ENCODE peak calls at places on chromosomes 3 and 15, in ten cellular contexts. O is lower lobe of right lung, N is heart right ventricle, V is AG04450, J is A549, L is AG04449, D is colonic mucosa, P is NB4, S is uterus, K is cardiac muscle cell. Q is an unnamed sample.

GRCh38 chr3:190385835-190386688 is 1.9 kb upstream of the CLDN16 start:
- DNase-seq in O (no peak), N (no peak), V (peak), J (peak), L (peak), D (no peak), P (peak), S (no peak), K (no peak), Q (peak)

GRCh38 chr3:127226946-127227842 is 34.3 kb downstream of the PRR23E start:
- DNase-seq in O (no peak), N (no peak), V (no peak), J (no peak), L (no peak), D (no peak), P (peak), S (no peak), K (no peak), Q (no peak)

GRCh38 chr3:20012164-20012563 is at the start of gene PP2D1:
- DNase-seq in O (no peak), N (no peak), V (no peak), J (no peak), L (no peak), D (no peak), P (no peak), S (no peak), K (no peak), Q (no peak)

GRCh38 chr15:67125589-67126502 is 60.4 kb downstream of the SMAD3 start:
- DNase-seq in O (no peak), N (peak), V (peak), J (peak), L (peak), D (no peak), P (peak), S (peak), K (no peak), Q (peak)

GRCh38 chr3:37896775-37897174 is 35.1 kb downstream of the CTDSPL start:
- DNase-seq in O (no peak), N (no peak), V (no peak), J (no peak), L (no peak), D (no peak), P (no peak), S (no peak), K (no peak), Q (no peak)

GRCh38 chr3:11651477-11651876 is 7.8 kb upstream of the VGLL4 start:
- DNase-seq in O (no peak), N (no peak), V (no peak), J (no peak), L (no peak), D (no peak), P (no peak), S (no peak), K (no peak), Q (no peak)

GRCh38 chr3:10707089-10707983 is 108.7 kb upstream of the SLC6A11 start:
- DNase-seq in O (no peak), N (no peak), V (no peak), J (no peak), L (no peak), D (no peak), P (no peak), S (no peak), K (peak), Q (no peak)

GRCh38 chr15:69996321-69996720 is 101.4 kb downstream of the TLE3 start:
- DNase-seq in O (no peak), N (no peak), V (no peak), J (no peak), L (no peak), D (no peak), P (no peak), S (no peak), K (no peak), Q (no peak)

GRCh38 chr3:58874248-58874741 is 175.5 kb downstream of the CFAP20DC start:
- DNase-seq in O (no peak), N (no peak), V (no peak), J (no peak), L (no peak), D (no peak), P (no peak), S (no peak), K (no peak), Q (no peak)

GRCh38 chr3:105459566-105460290 is 93.0 kb downstream of the ALCAM start:
- DNase-seq in O (no peak), N (no peak), V (no peak), J (no peak), L (no peak), D (no peak), P (no peak), S (no peak), K (no peak), Q (no peak)

GRCh38 chr3:197181751-197182150 is 116.7 kb downstream of the DLG1 start:
- DNase-seq in O (peak), N (peak), V (peak), J (no peak), L (no peak), D (no peak), P (peak), S (peak), K (no peak), Q (peak)

GRCh38 chr15:60390231-60390630 is 7.6 kb downstream of the ANXA2 start:
- DNase-seq in O (no peak), N (no peak), V (no peak), J (no peak), L (no peak), D (no peak), P (no peak), S (no peak), K (no peak), Q (no peak)

GRCh38 chr15:60390931-60391501 is 6.8 kb downstream of the ANXA2 start:
- DNase-seq in O (no peak), N (peak), V (no peak), J (no peak), L (no peak), D (peak), P (peak), S (no peak), K (no peak), Q (peak)

GRCh38 chr15:60391722-60392340 is 6.0 kb downstream of the ANXA2 start:
- DNase-seq in O (no peak), N (no peak), V (no peak), J (no peak), L (no peak), D (no peak), P (no peak), S (no peak), K (no peak), Q (peak)

GRCh38 chr15:60387321-60387720 is 10.5 kb downstream of the ANXA2 start:
- DNase-seq in O (no peak), N (no peak), V (no peak), J (no peak), L (no peak), D (no peak), P (no peak), S (no peak), K (no peak), Q (no peak)

DNA sequence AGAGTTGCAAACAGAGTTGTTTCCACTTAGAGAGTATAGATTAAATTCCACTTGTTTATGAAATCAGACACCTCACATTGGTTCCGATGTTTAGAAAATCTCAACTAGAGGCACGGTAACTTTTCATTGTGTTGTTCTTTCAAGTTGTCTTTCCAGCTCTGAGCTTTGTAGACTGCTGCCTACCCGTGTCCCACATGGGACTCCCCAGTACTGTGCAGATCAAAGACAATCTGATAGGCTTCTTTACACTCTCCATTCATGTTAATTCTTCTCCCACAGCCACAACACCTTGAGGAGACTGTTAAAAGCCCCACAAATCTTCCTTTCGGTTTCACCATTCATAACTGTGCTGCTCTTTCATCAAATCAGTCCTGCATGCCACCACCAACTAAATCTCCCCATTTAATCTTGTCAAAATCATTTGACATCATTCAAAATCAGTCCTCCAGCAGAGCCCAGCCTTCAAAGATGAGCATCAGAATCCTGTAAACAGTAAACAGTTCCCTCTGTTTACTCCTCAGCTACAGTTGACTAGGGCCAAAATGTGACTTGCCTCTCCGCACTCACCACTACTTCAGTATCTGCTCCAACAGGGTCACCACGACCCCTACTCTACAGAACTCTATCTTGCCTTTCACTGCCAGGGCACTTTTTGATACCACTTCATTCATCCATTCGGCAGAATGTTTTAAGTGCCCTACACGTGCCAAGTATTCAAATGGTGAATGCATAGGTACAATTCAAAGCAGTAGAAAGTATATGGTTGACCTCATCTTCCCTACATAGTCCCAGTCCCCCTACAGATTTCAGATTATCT is 8.3 kb downstream of the ANXA2 start:
- DNase-seq in O (no peak), N (no peak), V (no peak), J (no peak), L (no peak), D (no peak), P (no peak), S (no peak), K (no peak), Q (no peak)
- H3K4me3 ChIP-seq in O (peak), N (peak), V (peak), J (peak), L (peak), D (no peak), P (no peak), S (no peak), K (no peak), Q (no peak)

GRCh38 chr3:52705688-52706686 is at the start of the genes GLT8D1 and SPCS1:
- DNase-seq in O (peak), N (peak), V (peak), J (peak), L (no peak), D (peak), P (peak), S (peak), K (peak), Q (peak)
- TF ChIP-seq CTCF in O (no peak), N (no peak), V (no peak), J (no peak), L (no peak), D (no peak), P (no peak), S (peak), K (no peak), Q (no peak)

GRCh38 chr15:68430471-68431036 is 1.4 kb downstream of the ITGA11 start:
- DNase-seq in O (no peak), N (no peak), V (no peak), J (no peak), L (no peak), D (peak), P (no peak), S (peak), K (no peak), Q (no peak)

GRCh38 chr15:68431792-68432401 is at the start of gene ITGA11:
- DNase-seq in O (peak), N (peak), V (no peak), J (peak), L (no peak), D (peak), P (peak), S (peak), K (peak), Q (peak)

GRCh38 chr15:68432665-68433064 is 702 bp upstream of the ITGA11 start:
- DNase-seq in O (no peak), N (no peak), V (no peak), J (no peak), L (no peak), D (peak), P (no peak), S (no peak), K (no peak), Q (no peak)

GRCh38 chr15:68429691-68430470 is 2.1 kb downstream of the ITGA11 start:
- DNase-seq in O (no peak), N (peak), V (no peak), J (no peak), L (no peak), D (peak), P (no peak), S (peak), K (no peak), Q (no peak)

GRCh38 chr15:68431037-68431791 is 749 bp downstream of the ITGA11 start:
- DNase-seq in O (no peak), N (peak), V (no peak), J (no peak), L (no peak), D (peak), P (no peak), S (peak), K (peak), Q (peak)
- H3K4me3 ChIP-seq in O (peak), N (peak), V (peak), J (peak), L (peak), D (peak), P (peak), S (peak), K (peak), Q (peak)

GRCh38 chr3:51692980-51693395 is 13.9 kb upstream of the GRM2 start:
- DNase-seq in O (no peak), N (no peak), V (no peak), J (no peak), L (no peak), D (no peak), P (no peak), S (no peak), K (no peak), Q (no peak)

GRCh38 chr3:51700403-51700802 is 6.5 kb upstream of the GRM2 start:
- DNase-seq in O (no peak), N (no peak), V (no peak), J (no peak), L (no peak), D (no peak), P (no peak), S (no peak), K (no peak), Q (no peak)

GRCh38 chr3:51691949-51692348 is 14.9 kb upstream of the GRM2 start:
- DNase-seq in O (no peak), N (no peak), V (no peak), J (no peak), L (no peak), D (no peak), P (no peak), S (no peak), K (no peak), Q (no peak)

GRCh38 chr3:51698209-51698608 is 8.7 kb upstream of the GRM2 start:
- DNase-seq in O (no peak), N (no peak), V (no peak), J (no peak), L (no peak), D (no peak), P (no peak), S (no peak), K (peak), Q (no peak)

DNA sequence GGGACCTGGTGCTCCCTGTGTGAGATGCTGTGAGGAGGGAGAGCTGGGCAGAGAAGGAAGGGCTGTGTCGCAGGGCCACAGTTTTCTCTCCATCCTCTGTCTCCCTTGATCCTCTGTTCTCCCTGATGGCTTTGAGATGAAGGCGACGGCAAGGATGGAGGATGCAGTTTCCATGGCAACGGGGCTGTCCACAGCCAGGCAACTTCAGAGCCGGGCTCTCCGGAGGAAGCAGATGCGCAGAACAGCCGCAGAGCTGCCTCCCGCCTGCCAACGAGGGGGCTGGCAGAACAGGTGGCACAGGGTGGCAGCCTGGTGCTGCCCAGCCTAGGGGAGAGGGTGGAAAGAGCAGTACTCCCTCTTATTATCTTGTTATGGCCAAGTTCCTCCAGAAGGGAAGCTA is 9.9 kb upstream of the GRM2 start:
- DNase-seq in O (no peak), N (no peak), V (no peak), J (no peak), L (no peak), D (no peak), P (no peak), S (no peak), K (no peak), Q (no peak)
- TF ChIP-seq CTCF in O (no peak), N (no peak), V (no peak), J (no peak), L (no peak), D (no peak), P (no peak), S (no peak), K (no peak), Q (no peak)

DNA sequence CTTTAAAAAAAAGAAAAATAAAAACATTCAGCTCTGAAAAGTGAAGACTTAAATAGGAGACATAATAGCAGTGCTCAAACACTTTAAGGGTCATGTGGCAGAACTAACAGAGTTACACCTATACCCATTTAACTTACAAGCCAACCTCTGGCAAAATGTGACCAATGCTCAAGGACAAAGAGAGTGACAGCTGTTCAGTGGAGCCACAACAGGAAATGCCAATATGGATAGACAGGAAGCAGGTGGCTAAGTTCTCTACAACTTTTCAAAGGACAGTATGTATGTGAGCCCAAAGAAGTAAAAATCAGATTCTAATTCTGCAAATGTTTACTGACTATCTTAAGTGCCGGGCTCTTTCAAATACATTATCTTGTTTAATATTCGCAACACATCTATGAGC is 3.4 kb downstream of the TMCC1 start:
- DNase-seq in O (no peak), N (no peak), V (no peak), J (no peak), L (no peak), D (peak), P (peak), S (no peak), K (no peak), Q (no peak)
- H3K4me3 ChIP-seq in O (no peak), N (no peak), V (no peak), J (no peak), L (no peak), D (no peak), P (no peak), S (no peak), K (no peak), Q (no peak)

DNA sequence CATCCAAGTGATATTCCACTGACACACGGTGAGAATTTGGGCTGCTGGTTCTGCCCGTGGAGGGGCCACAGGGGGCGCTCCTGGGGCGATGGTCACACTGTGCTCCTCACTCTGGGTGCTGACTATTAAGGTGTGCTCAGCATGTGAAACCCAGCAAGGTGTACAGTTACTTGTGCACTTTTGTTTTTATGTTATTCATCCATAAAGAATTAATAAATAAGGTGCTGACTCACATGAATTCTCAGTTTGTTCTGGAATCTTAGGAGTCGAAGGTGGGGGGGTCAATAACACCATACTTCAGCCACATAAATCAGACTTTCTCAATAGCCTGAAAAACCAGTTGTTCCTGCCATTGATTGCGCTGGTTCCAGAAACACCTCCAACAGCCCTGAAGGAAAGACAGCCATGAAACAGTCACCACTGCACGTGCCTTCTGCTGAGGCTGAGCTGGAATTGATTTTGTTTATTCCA is 53.5 kb upstream of the SPATA12 start:
- DNase-seq in O (peak), N (no peak), V (no peak), J (peak), L (no peak), D (no peak), P (no peak), S (peak), K (peak), Q (peak)
- TF ChIP-seq CTCF in O (peak), N (peak), V (peak), J (no peak), L (peak), D (no peak), P (no peak), S (no peak), K (peak), Q (peak)

Q was measured in cardiac fibroblast.